ENCODE peak calls at places on chromosomes 2 and 18, in seven cellular contexts. Z is K562; Y is naive B cell; E is anterior cingulate cortex; J is ELF-1; K is NCI-H2029; H is stimulated activated CD8-positive, alpha-beta memory T cell treated with anti-CD3 and anti-CD28 coated beads, Interleukin-12 subunit alpha, Interleukin-12 subunit beta, amount 100 ng/mL, for 1 hour. U is an unnamed sample.

GRCh38 chr2:130928385-130928784 is 91.7 kb downstream of the ARHGEF4 start:
- DNase-seq in K (no peak), E (no peak), J (no peak), Z (no peak), Y (no peak), H (no peak), U (no peak)

GRCh38 chr2:198517961-198518360 is 713.6 kb downstream of the PLCL1 start:
- DNase-seq in E (no peak), K (no peak), J (no peak), H (no peak), Z (no peak), Y (no peak), U (no peak)

GRCh38 chr2:9439536-9439935 is 16.1 kb downstream of the CPSF3 start:
- DNase-seq in Z (no peak), E (no peak), K (no peak), J (no peak), Y (no peak), H (no peak), U (no peak)

GRCh38 chr2:114727012-114727411 is 284.6 kb downstream of the DPP10 start:
- DNase-seq in H (no peak), E (peak; percentile 40), Z (no peak), Y (no peak), K (no peak), J (no peak), U (no peak)

GRCh38 chr2:100561191-100561590 is 1.6 kb upstream of the PDCL3 start:
- DNase-seq in J (peak; percentile 72), K (no peak), Z (no peak), H (no peak), E (no peak), Y (no peak), U (no peak)

GRCh38 chr18:37449618-37450017 is 116.0 kb downstream of the CELF4 start:
- DNase-seq in Y (no peak), J (peak; percentile 27), Z (no peak), K (no peak), E (no peak), H (no peak), U (no peak)

GRCh38 chr2:28979576-28980366 is 1.3 kb upstream of the TOGARAM2 start:
- DNase-seq in J (no peak), H (no peak), Y (no peak), Z (no peak), E (no peak), K (no peak), U (no peak)

GRCh38 chr2:49262815-49263560 is 108.7 kb upstream of the FSHR start:
- DNase-seq in Y (no peak), E (no peak), K (no peak), Z (no peak), J (no peak), H (no peak), U (no peak)

GRCh38 chr2:98569915-98570314 is 38.4 kb downstream of the COA5 start:
- DNase-seq in K (no peak), J (no peak), Z (no peak), H (no peak), E (no peak), Y (no peak), U (no peak)

GRCh38 chr2:149732001-149732685 is 144.6 kb upstream of the MMADHC start:
- DNase-seq in Y (no peak), Z (no peak), E (no peak), H (no peak), K (no peak), J (no peak), U (peak; percentile 3)

GRCh38 chr2:96877513-96878159 is 7.8 kb upstream of the SEMA4C start:
- DNase-seq in Z (no peak), J (peak; percentile 49), K (no peak), Y (no peak), E (no peak), H (no peak), U (peak; percentile 56)

GRCh38 chr2:75200140-75200985 is 1.0 kb upstream of the TACR1 start:
- DNase-seq in K (peak; percentile 66), E (peak; percentile 30), Z (no peak), H (no peak), Y (no peak), J (peak; percentile 51), U (peak; percentile 13)

GRCh38 chr2:38168710-38169480 is 92.9 kb upstream of the CYP1B1 start:
- DNase-seq in Y (no peak), H (no peak), E (no peak), Z (no peak), J (no peak), K (no peak), U (no peak)

GRCh38 chr2:219851801-219852481 is 224.5 kb downstream of the SLC4A3 start:
- DNase-seq in E (no peak), Z (no peak), H (no peak), Y (no peak), J (peak; percentile 84), K (no peak), U (no peak)